ENCODE peak calls at places on chromosome 2, in eight cellular contexts. L is GF-D8; R is HuH-7.5; Z is non-pigmented ciliary epithelial cell; T is ACHN; D is midbrain; Q is activated T-cell treated with anti-CD3 and anti-CD28 coated beads, Interleukin-2, amount 50 U/mL, for 72 hours; E is iPS-NIHi11. K is an unnamed sample.

GRCh38 chr2:28274911-28275685 is 117.6 kb upstream of the FOSL2 start:
- DNase-seq in T (peak; percentile 98), Z (peak; percentile 99), L (no peak), Q (no peak), R (no peak), D (no peak), E (peak; percentile 26), K (no peak)

GRCh38 chr2:191721331-191721730 is 43.4 kb downstream of the NABP1 start:
- DNase-seq in Q (no peak), L (no peak), Z (no peak), T (no peak), R (no peak), D (no peak), E (peak; percentile 30), K (no peak)

GRCh38 chr2:65316072-65316471 is 88.4 kb downstream of the ACTR2 start:
- DNase-seq in Z (no peak), R (no peak), T (no peak), D (peak; percentile 9), E (no peak), L (no peak), Q (no peak), K (no peak)

GRCh38 chr2:238701066-238701906 is 146.6 kb upstream of the TWIST2 start:
- DNase-seq in R (no peak), D (no peak), L (no peak), E (no peak), Z (no peak), Q (no peak), T (no peak), K (no peak)

GRCh38 chr2:240445961-240446538 is 10.6 kb downstream of the GPC1 start:
- DNase-seq in Q (no peak), E (no peak), Z (no peak), L (no peak), D (no peak), R (no peak), T (no peak), K (no peak)

GRCh38 chr2:128324008-128324896 is 5.6 kb upstream of the HS6ST1 start:
- DNase-seq in L (no peak), Q (no peak), T (no peak), D (no peak), R (no peak), E (peak; percentile 12), Z (no peak), K (no peak)

GRCh38 chr2:163733301-163733938 is 2.4 kb downstream of the FIGN start:
- DNase-seq in Q (no peak), Z (no peak), R (no peak), D (peak; percentile 42), E (no peak), L (no peak), T (peak; percentile 59), K (no peak)

GRCh38 chr2:28705743-28706142 is 45.9 kb upstream of the PPP1CB start:
- DNase-seq in T (no peak), Z (no peak), Q (no peak), R (no peak), D (no peak), L (no peak), E (no peak), K (no peak)

GRCh38 chr2:74261204-74261864 is 62.9 kb downstream of the MTHFD2 start:
- DNase-seq in Z (no peak), T (peak; percentile 60), L (no peak), Q (no peak), E (peak; percentile 83), D (peak; percentile 9), R (no peak), K (no peak)

GRCh38 chr2:219406861-219407230 is 11.3 kb upstream of the DES start:
- DNase-seq in Q (no peak), E (no peak), D (no peak), T (peak; percentile 53), Z (peak; percentile 79), R (no peak), L (no peak), K (no peak)

GRCh38 chr2:74779587-74780135 is 54.3 kb upstream of the HK2 start:
- DNase-seq in Q (no peak), R (no peak), Z (no peak), T (no peak), D (no peak), E (no peak), L (no peak), K (no peak)

GRCh38 chr2:149004836-149005235 is 33.7 kb upstream of the LYPD6B start:
- DNase-seq in L (no peak), R (no peak), Q (no peak), Z (peak; percentile 27), E (no peak), D (no peak), T (no peak), K (no peak)